ENCODE peak calls at places on chromosome 16, in four cellular contexts. One of them, this sample, is unnamed. For H3K4me1, the result is how much of the 10 kb centered on the place peaks cover.

GRCh38 chr16:2226245-2226793 is 2.9 kb downstream of the E4F1 start:
- DNase-seq in endothelial cell of umbilical vein: no peak
- DNase-seq in MM.1S: no peak
- DNase-seq in IMR-90: no peak
- DNase-seq in this sample: no peak

GRCh38 chr16:65226077-65226476 is 104.2 kb upstream of the CDH11 start:
- DNase-seq in MM.1S: no peak
- DNase-seq in IMR-90: no peak
- DNase-seq in endothelial cell of umbilical vein: no peak
- DNase-seq in this sample: no peak

GRCh38 chr16:48123104-48123788 is 32.5 kb downstream of the ABCC12 start:
- DNase-seq in MM.1S: no peak
- DNase-seq in endothelial cell of umbilical vein: peak
- DNase-seq in IMR-90: peak
- DNase-seq in this sample: no peak

GRCh38 chr16:61681124-61681523 is 355.1 kb downstream of the CDH8 start:
- DNase-seq in IMR-90: no peak
- DNase-seq in MM.1S: no peak
- DNase-seq in endothelial cell of umbilical vein: no peak
- DNase-seq in this sample: no peak

GRCh38 chr16:12462690-12463646 is 340.7 kb downstream of the CPPED1 start:
- DNase-seq in MM.1S: no peak
- DNase-seq in endothelial cell of umbilical vein: peak
- DNase-seq in IMR-90: peak
- DNase-seq in this sample: no peak

GRCh38 chr16:64900517-64900916 is 221.3 kb downstream of the CDH11 start:
- DNase-seq in MM.1S: no peak
- DNase-seq in IMR-90: no peak
- DNase-seq in endothelial cell of umbilical vein: no peak
- DNase-seq in this sample: no peak

GRCh38 chr16:88005148-88005547 is 53.9 kb downstream of the BANP start:
- DNase-seq in IMR-90: no peak
- DNase-seq in MM.1S: no peak
- DNase-seq in endothelial cell of umbilical vein: no peak
- DNase-seq in this sample: peak

GRCh38 chr16:1997591-1998359 is 8.0 kb downstream of the SYNGR3 start:
- DNase-seq in endothelial cell of umbilical vein: no peak
- DNase-seq in MM.1S: no peak
- DNase-seq in IMR-90: peak
- DNase-seq in this sample: no peak

GRCh38 chr16:50144211-50144610 is 8.9 kb upstream of the TENT4B start:
- DNase-seq in endothelial cell of umbilical vein: no peak
- DNase-seq in MM.1S: no peak
- DNase-seq in IMR-90: no peak
- DNase-seq in this sample: no peak

GRCh38 chr16:6356881-6357280 is 975.8 kb upstream of the RBFOX1 start:
- DNase-seq in endothelial cell of umbilical vein: no peak
- DNase-seq in MM.1S: no peak
- DNase-seq in IMR-90: no peak
- DNase-seq in this sample: no peak

GRCh38 chr16:85860413-85861094 is 38.4 kb upstream of the IRF8 start:
- DNase-seq in MM.1S: no peak
- DNase-seq in IMR-90: no peak
- DNase-seq in endothelial cell of umbilical vein: no peak
- DNase-seq in this sample: peak

GRCh38 chr16:2250652-2251280 is 621 bp downstream of the ECI1 start:
- DNase-seq in IMR-90: no peak
- DNase-seq in MM.1S: peak
- DNase-seq in endothelial cell of umbilical vein: peak
- DNase-seq in this sample: no peak

GRCh38 chr16:23327836-23328235 is 25.7 kb downstream of the SCNN1B start:
- DNase-seq in endothelial cell of umbilical vein: no peak
- DNase-seq in MM.1S: no peak
- DNase-seq in IMR-90: no peak
- DNase-seq in this sample: no peak

GRCh38 chr16:12582696-12583095 is 221.0 kb downstream of the CPPED1 start:
- DNase-seq in endothelial cell of umbilical vein: no peak
- DNase-seq in MM.1S: no peak
- DNase-seq in IMR-90: no peak
- DNase-seq in this sample: peak

GRCh38 chr16:50699345-50700159 is 6.1 kb downstream of the NOD2 start:
- DNase-seq in endothelial cell of umbilical vein: no peak
- DNase-seq in IMR-90: peak
- DNase-seq in MM.1S: no peak
- DNase-seq in this sample: no peak

GRCh38 chr16:23020084-23020483 is 129.2 kb downstream of the USP31 start:
- DNase-seq in endothelial cell of umbilical vein: no peak
- DNase-seq in MM.1S: no peak
- DNase-seq in IMR-90: no peak
- DNase-seq in this sample: no peak

GRCh38 chr16:180101-180920 is at the start of gene HBQ1:
- DNase-seq in MM.1S: no peak
- DNase-seq in endothelial cell of umbilical vein: peak
- DNase-seq in IMR-90: no peak
- DNase-seq in this sample: peak

GRCh38 chr16:85917012-85917411 is 18.1 kb downstream of the IRF8 start:
- DNase-seq in endothelial cell of umbilical vein: no peak
- DNase-seq in MM.1S: no peak
- DNase-seq in IMR-90: no peak
- DNase-seq in this sample: no peak

GRCh38 chr16:19377864-19378263 is 39.8 kb upstream of the TMC5 start:
- DNase-seq in MM.1S: no peak
- DNase-seq in IMR-90: no peak
- DNase-seq in endothelial cell of umbilical vein: no peak
- DNase-seq in this sample: no peak

GRCh38 chr16:50548659-50549560 is 714 bp downstream of the NKD1 start:
- DNase-seq in IMR-90: no peak
- DNase-seq in endothelial cell of umbilical vein: peak
- DNase-seq in MM.1S: no peak
- DNase-seq in this sample: no peak

GRCh38 chr16:50644730-50645129 is 36.4 kb downstream of the SNX20 start:
- DNase-seq in endothelial cell of umbilical vein: no peak
- DNase-seq in MM.1S: peak
- DNase-seq in IMR-90: no peak
- DNase-seq in this sample: peak

GRCh38 chr16:4682616-4683254 is 10.6 kb upstream of the NUDT16L1 start:
- DNase-seq in endothelial cell of umbilical vein: no peak
- DNase-seq in MM.1S: no peak
- DNase-seq in IMR-90: peak
- DNase-seq in this sample: peak

GRCh38 chr16:81513204-81514040 is 68.8 kb downstream of the CMIP start:
- DNase-seq in IMR-90: no peak
- DNase-seq in MM.1S: no peak
- DNase-seq in endothelial cell of umbilical vein: peak
- DNase-seq in this sample: peak

GRCh38 chr16:58658796-58659211 is 25.8 kb downstream of the SLC38A7 start:
- DNase-seq in MM.1S: no peak
- DNase-seq in IMR-90: peak
- DNase-seq in endothelial cell of umbilical vein: no peak
- DNase-seq in this sample: no peak

GRCh38 chr16:55263271-55264250 is 60.4 kb upstream of the IRX6 start:
- DNase-seq in MM.1S: no peak
- DNase-seq in IMR-90: no peak
- DNase-seq in endothelial cell of umbilical vein: no peak
- DNase-seq in this sample: no peak

GRCh38 chr16:24419709-24420108 is 119.7 kb upstream of the RBBP6 start:
- DNase-seq in endothelial cell of umbilical vein: no peak
- DNase-seq in MM.1S: no peak
- DNase-seq in IMR-90: no peak
- DNase-seq in this sample: peak

GRCh38 chr16:25060920-25061319 is 45.8 kb upstream of the ARHGAP17 start:
- DNase-seq in MM.1S: no peak
- DNase-seq in IMR-90: peak
- DNase-seq in endothelial cell of umbilical vein: no peak
- DNase-seq in this sample: no peak

GRCh38 chr16:76579277-76579676 is 302.1 kb downstream of the CNTNAP4 start:
- DNase-seq in IMR-90: no peak
- DNase-seq in endothelial cell of umbilical vein: no peak
- DNase-seq in MM.1S: no peak
- DNase-seq in this sample: no peak

GRCh38 chr16:84374160-84374489 is 5.8 kb downstream of the ATP2C2 start:
- DNase-seq in IMR-90: no peak
- DNase-seq in endothelial cell of umbilical vein: no peak
- DNase-seq in MM.1S: no peak
- DNase-seq in this sample: no peak

GRCh38 chr16:11312718-11313492 is 31.8 kb upstream of the PRM1 start:
- DNase-seq in IMR-90: peak
- DNase-seq in MM.1S: peak
- DNase-seq in endothelial cell of umbilical vein: no peak
- DNase-seq in this sample: peak

GRCh38 chr16:87853411-87854052 is 15.8 kb downstream of the SLC7A5 start:
- DNase-seq in IMR-90: peak
- DNase-seq in MM.1S: no peak
- DNase-seq in endothelial cell of umbilical vein: peak
- DNase-seq in this sample: peak

GRCh38 chr16:59905628-59906027 is 1171.5 kb upstream of the GOT2 start:
- DNase-seq in IMR-90: no peak
- DNase-seq in MM.1S: no peak
- DNase-seq in endothelial cell of umbilical vein: no peak
- DNase-seq in this sample: no peak

GRCh38 chr16:10183606-10183959 is 1.4 kb upstream of the GRIN2A start:
- DNase-seq in IMR-90: no peak
- DNase-seq in MM.1S: no peak
- DNase-seq in endothelial cell of umbilical vein: no peak
- DNase-seq in this sample: no peak

GRCh38 chr16:10189861-10190390 is 7.7 kb upstream of the GRIN2A start:
- DNase-seq in IMR-90: no peak
- DNase-seq in MM.1S: no peak
- DNase-seq in endothelial cell of umbilical vein: no peak
- DNase-seq in this sample: peak

GRCh38 chr16:10191096-10191495 is 8.9 kb upstream of the GRIN2A start:
- DNase-seq in IMR-90: no peak
- DNase-seq in MM.1S: no peak
- DNase-seq in endothelial cell of umbilical vein: no peak
- DNase-seq in this sample: peak

GRCh38 chr16:10188236-10188635 is 6.0 kb upstream of the GRIN2A start:
- DNase-seq in MM.1S: no peak
- DNase-seq in endothelial cell of umbilical vein: no peak
- DNase-seq in IMR-90: no peak
- DNase-seq in this sample: peak
- H3K9ac ChIP-seq in MM.1S: no peak
- H3K9ac ChIP-seq in endothelial cell of umbilical vein: no peak
- H3K9ac ChIP-seq in IMR-90: no peak
- H3K9ac ChIP-seq in this sample: no peak

DNA sequence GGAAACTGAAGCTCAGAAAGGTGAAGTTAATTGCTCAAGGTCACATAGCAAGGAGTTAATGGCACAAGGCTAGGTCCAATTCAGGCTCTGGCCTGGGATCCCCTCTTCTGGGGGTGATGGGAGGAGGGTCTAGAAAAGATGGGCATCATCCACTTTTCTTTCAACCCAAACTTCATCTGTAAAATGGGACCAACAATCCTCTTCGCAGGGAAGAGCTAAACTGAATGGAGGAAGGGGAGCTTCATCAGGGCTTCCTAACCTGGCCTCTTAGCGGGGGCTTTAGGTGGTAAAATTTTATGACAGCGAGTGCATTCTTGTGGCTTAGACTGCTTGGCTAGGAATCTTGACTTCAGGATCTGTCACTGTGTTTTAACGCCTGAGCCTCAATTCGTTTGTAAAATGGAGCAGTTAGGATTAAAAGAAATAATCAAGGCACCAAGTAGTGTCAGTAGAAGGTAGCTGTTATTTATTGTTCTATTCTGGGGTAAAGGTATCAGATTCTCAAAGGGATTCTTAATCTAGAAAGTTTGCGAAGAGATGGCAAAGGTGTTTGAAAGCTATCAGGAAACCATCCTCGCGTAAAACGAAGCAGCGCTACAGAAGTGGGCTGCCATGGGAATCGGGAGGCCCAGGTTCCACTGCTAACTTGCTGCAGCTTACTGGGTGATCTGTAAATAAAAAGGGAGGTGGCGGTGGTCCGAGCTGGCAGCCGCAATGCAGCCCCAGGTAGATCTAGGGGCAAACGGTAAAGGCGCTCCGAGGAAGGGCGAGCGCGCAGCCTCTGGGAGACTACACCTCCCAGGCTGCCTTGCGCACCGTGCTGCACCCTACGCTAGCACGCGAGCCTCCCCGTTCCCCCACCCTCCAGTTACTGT is 1.5 kb upstream of the SRCAP start:
- DNase-seq in endothelial cell of umbilical vein: no peak
- DNase-seq in MM.1S: peak
- DNase-seq in IMR-90: peak
- DNase-seq in this sample: no peak
- H3K4me1 ChIP-seq in endothelial cell of umbilical vein: under half
- H3K4me1 ChIP-seq in MM.1S: under half
- H3K4me1 ChIP-seq in IMR-90: under half
- H3K4me1 ChIP-seq in this sample: under half

DNA sequence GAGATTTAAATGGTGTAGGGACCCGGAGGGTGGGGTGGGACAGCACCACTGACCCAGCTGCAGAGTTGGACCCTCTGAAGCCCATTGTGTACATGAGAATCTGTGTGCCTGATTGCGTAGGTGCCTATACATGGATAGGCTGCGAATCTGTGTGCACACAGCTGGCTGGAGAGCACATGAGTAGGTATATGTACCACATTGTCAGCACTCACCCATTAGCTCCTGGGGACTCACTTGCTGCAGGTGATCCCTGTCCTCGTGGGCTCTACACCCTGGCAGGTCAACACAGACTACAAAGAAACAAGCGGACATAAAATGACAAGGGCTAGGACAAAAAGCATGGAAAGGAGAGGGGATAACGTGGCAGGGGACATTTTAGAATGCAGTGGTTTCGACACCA is 11.3 kb upstream of the CETP start:
- DNase-seq in MM.1S: no peak
- DNase-seq in endothelial cell of umbilical vein: no peak
- DNase-seq in IMR-90: no peak
- DNase-seq in this sample: no peak
- H3K9ac ChIP-seq in MM.1S: peak
- H3K9ac ChIP-seq in endothelial cell of umbilical vein: no peak
- H3K9ac ChIP-seq in IMR-90: no peak
- H3K9ac ChIP-seq in this sample: no peak

DNA sequence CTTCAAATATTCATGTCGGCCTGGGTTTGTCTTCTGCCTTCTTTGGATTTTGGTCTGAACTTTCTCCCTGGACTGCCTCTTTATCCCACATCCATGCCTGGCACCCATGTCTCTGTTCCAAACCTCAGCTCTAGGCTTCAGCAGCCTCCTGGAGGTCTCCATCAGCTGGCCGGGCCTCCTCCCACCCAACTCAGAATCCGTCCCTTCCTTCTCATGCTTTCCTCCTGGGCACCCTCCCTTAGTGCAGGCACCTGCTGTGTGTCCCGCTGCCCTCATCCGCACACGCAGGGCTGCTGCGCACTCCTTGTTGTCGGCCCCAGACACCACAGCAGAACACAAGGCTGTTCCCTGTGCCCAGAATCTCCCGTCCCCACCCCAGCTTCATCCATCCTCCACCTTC is 14.0 kb downstream of the LDHD start:
- DNase-seq in endothelial cell of umbilical vein: no peak
- DNase-seq in IMR-90: no peak
- DNase-seq in MM.1S: no peak
- DNase-seq in this sample: no peak
- H3K4me1 ChIP-seq in endothelial cell of umbilical vein: under half
- H3K4me1 ChIP-seq in IMR-90: under half
- H3K4me1 ChIP-seq in MM.1S: under half
- H3K4me1 ChIP-seq in this sample: under half

GRCh38 chr16:89179148-89179484 is 7.6 kb downstream of the CDH15 start:
- DNase-seq in IMR-90: no peak
- DNase-seq in MM.1S: no peak
- DNase-seq in endothelial cell of umbilical vein: no peak
- DNase-seq in this sample: no peak
- H3K9ac ChIP-seq in IMR-90: no peak
- H3K9ac ChIP-seq in MM.1S: no peak
- H3K9ac ChIP-seq in endothelial cell of umbilical vein: no peak
- H3K9ac ChIP-seq in this sample: no peak

GRCh38 chr16:69176033-69176780 is 10.8 kb upstream of the SNTB2 start:
- DNase-seq in MM.1S: no peak
- DNase-seq in IMR-90: peak
- DNase-seq in endothelial cell of umbilical vein: peak
- DNase-seq in this sample: no peak
- H3K4me1 ChIP-seq in MM.1S: under half
- H3K4me1 ChIP-seq in IMR-90: under half
- H3K4me1 ChIP-seq in endothelial cell of umbilical vein: under half
- H3K4me1 ChIP-seq in this sample: under half